ENCODE peak calls at places on chromosomes 2 and 18, in eight cellular contexts. S, K, P, X, A, C, D and F are unnamed samples.

GRCh38 chr2:84844141-84844540 is 36.7 kb downstream of the TRABD2A start:
- DNase-seq in D (no peak), C (no peak), X (no peak), S (no peak), P (no peak), A (no peak), K (no peak), F (no peak)

GRCh38 chr2:86628091-86628522 is 4.4 kb upstream of the RNF103 start:
- DNase-seq in X (no peak), C (no peak), K (peak), D (no peak), P (no peak), A (no peak), S (no peak), F (no peak)

GRCh38 chr2:234368861-234369261 is 128.0 kb downstream of the ARL4C start:
- DNase-seq in C (peak), A (no peak), X (no peak), K (peak), P (peak), S (peak), D (no peak), F (peak)

GRCh38 chr2:127408807-127409099 is 9.5 kb upstream of the PROC start:
- DNase-seq in A (no peak), D (no peak), C (no peak), S (peak), P (no peak), K (no peak), X (no peak), F (no peak)

GRCh38 chr2:43157506-43158232 is 68.7 kb downstream of the ZFP36L2 start:
- DNase-seq in D (no peak), A (no peak), K (no peak), C (no peak), X (no peak), P (no peak), S (no peak), F (no peak)

GRCh38 chr18:13266208-13267100 is 47.9 kb downstream of the LDLRAD4 start:
- DNase-seq in D (no peak), K (no peak), S (no peak), X (no peak), P (peak), A (no peak), C (no peak), F (no peak)

GRCh38 chr18:67266591-67267237 is 249.8 kb downstream of the DSEL start:
- DNase-seq in X (no peak), P (no peak), K (peak), A (no peak), C (no peak), S (no peak), D (no peak), F (no peak)

GRCh38 chr2:224646242-224646846 is 61.2 kb upstream of the CUL3 start:
- DNase-seq in X (no peak), D (no peak), S (peak), A (no peak), C (peak), P (no peak), K (no peak), F (no peak)

GRCh38 chr2:168603439-168603961 is 147.4 kb downstream of the CERS6 start:
- DNase-seq in K (no peak), C (no peak), P (no peak), S (no peak), X (no peak), A (no peak), D (no peak), F (no peak)

GRCh38 chr18:41331661-41332060 is 623.4 kb upstream of the PIK3C3 start:
- DNase-seq in P (no peak), C (no peak), D (no peak), K (no peak), S (no peak), A (no peak), X (no peak), F (no peak)

GRCh38 chr2:66686768-66687167 is 251.8 kb downstream of the MEIS1 start:
- DNase-seq in X (no peak), A (no peak), K (no peak), S (peak), P (no peak), D (no peak), C (no peak), F (no peak)

GRCh38 chr2:127991742-127992141 is 36.1 kb downstream of the SAP130 start:
- DNase-seq in K (no peak), S (no peak), A (no peak), D (no peak), C (no peak), P (no peak), X (no peak), F (no peak)

GRCh38 chr18:12038082-12038660 is 55.5 kb upstream of the ANKRD62 start:
- DNase-seq in X (no peak), D (peak), A (no peak), C (no peak), S (peak), K (no peak), P (no peak), F (no peak)

GRCh38 chr18:74856967-74857366 is 259.3 kb downstream of the ZNF407 start:
- DNase-seq in D (no peak), K (no peak), A (no peak), C (no peak), P (no peak), S (peak), X (no peak), F (no peak)

GRCh38 chr2:221792971-221793670 is 221.0 kb upstream of the EPHA4 start:
- DNase-seq in K (peak), A (peak), S (no peak), P (no peak), X (no peak), C (no peak), D (no peak), F (no peak)

GRCh38 chr2:187117483-187117882 is 268.5 kb upstream of the ZSWIM2 start:
- DNase-seq in S (peak), P (no peak), D (no peak), X (no peak), K (no peak), A (no peak), C (no peak), F (no peak)

GRCh38 chr2:179861027-179861776 is at the start of gene ZNF385B:
- DNase-seq in C (peak), D (peak), K (no peak), P (no peak), A (peak), S (peak), X (peak), F (no peak)

GRCh38 chr2:160224060-160224459 is 24.0 kb upstream of the ITGB6 start:
- DNase-seq in D (peak), X (peak), K (peak), C (no peak), P (peak), A (no peak), S (no peak), F (peak)

GRCh38 chr2:207725815-207726578 is 14.6 kb downstream of the CCNYL1 start:
- DNase-seq in X (no peak), D (no peak), S (peak), K (no peak), P (no peak), C (peak), A (no peak), F (no peak)

GRCh38 chr2:202185816-202186221 is 52.6 kb downstream of the SUMO1 start:
- DNase-seq in D (no peak), X (no peak), C (no peak), K (peak), A (no peak), P (no peak), S (no peak), F (no peak)

GRCh38 chr2:41899189-41899588 is 148.6 kb upstream of the PKDCC start:
- DNase-seq in S (no peak), K (peak), C (no peak), X (no peak), D (no peak), A (no peak), P (no peak), F (no peak)

GRCh38 chr2:1632006-1632348 is 112.3 kb downstream of the PXDN start:
- DNase-seq in X (no peak), C (peak), S (no peak), K (no peak), A (no peak), D (no peak), P (no peak), F (no peak)

GRCh38 chr18:23092121-23092520 is 43.2 kb upstream of the CABLES1 start:
- DNase-seq in D (no peak), C (no peak), A (no peak), P (no peak), X (no peak), K (no peak), S (no peak), F (no peak)

GRCh38 chr2:81481994-81482368 is 1177.4 kb upstream of the LRRTM1 start:
- DNase-seq in D (no peak), P (no peak), S (peak), A (no peak), X (no peak), K (no peak), C (peak), F (no peak)

GRCh38 chr2:191198271-191198670 is 46.9 kb upstream of the MYO1B start:
- DNase-seq in C (no peak), A (no peak), D (no peak), X (no peak), K (no peak), P (no peak), S (no peak), F (no peak)

GRCh38 chr2:68726608-68727367 is 7.8 kb upstream of the ARHGAP25 start:
- DNase-seq in S (no peak), A (no peak), X (peak), P (peak), K (no peak), C (no peak), D (no peak), F (peak)

GRCh38 chr2:169065864-169066507 is 3.4 kb upstream of the DHRS9 start:
- DNase-seq in S (no peak), C (no peak), P (no peak), A (no peak), D (no peak), X (no peak), K (no peak), F (no peak)

GRCh38 chr2:37198681-37199065 is 2.4 kb downstream of the CEBPZOS start:
- DNase-seq in K (no peak), A (no peak), D (no peak), X (no peak), S (no peak), C (no peak), P (no peak), F (no peak)

GRCh38 chr2:25236736-25237135 is 68.4 kb upstream of the POMC start:
- DNase-seq in K (no peak), P (no peak), C (no peak), S (no peak), X (no peak), A (no peak), D (no peak), F (no peak)

GRCh38 chr2:72859831-72860262 is 27.4 kb upstream of the SPR start:
- DNase-seq in C (peak), X (no peak), D (peak), A (peak), P (peak), S (peak), K (peak), F (peak)

GRCh38 chr2:174365583-174365982 is 29.9 kb upstream of the SCRN3 start:
- DNase-seq in A (no peak), K (no peak), D (no peak), P (no peak), X (no peak), C (no peak), S (no peak), F (no peak)

GRCh38 chr2:38592951-38593350 is 9.8 kb downstream of the HNRNPLL start:
- DNase-seq in D (no peak), K (no peak), P (no peak), S (no peak), A (no peak), C (no peak), X (no peak), F (no peak)

GRCh38 chr2:9895669-9896068 is 52.4 kb downstream of the TAF1B start:
- DNase-seq in K (peak), D (no peak), A (no peak), X (no peak), S (no peak), P (no peak), C (no peak), F (no peak)

GRCh38 chr2:129460643-129461198 is 518.7 kb upstream of the RAB6C start:
- DNase-seq in C (no peak), X (no peak), S (no peak), K (no peak), A (no peak), D (no peak), P (no peak), F (no peak)

GRCh38 chr2:181642071-181642470 is 14.8 kb downstream of the CERKL start:
- DNase-seq in P (no peak), X (no peak), C (no peak), S (no peak), A (no peak), D (no peak), K (peak), F (no peak)

GRCh38 chr2:57987835-57988573 is 58.6 kb upstream of the VRK2 start:
- DNase-seq in K (no peak), P (no peak), S (no peak), X (no peak), D (no peak), A (no peak), C (no peak), F (no peak)